ENCODE peak calls at places on chromosomes 2 and 18, in nine cellular contexts. P is brain microvascular endothelial cell, S is HCT116, E is fibroblast of mammary gland, B is NB4, Y is osteocyte, W is WERI-Rb-1, R is upper lobe of right lung, V is BE2C. L is an unnamed sample.

GRCh38 chr2:39356922-39357639 is 80.0 kb downstream of the MAP4K3 start:
- DNase-seq in P (no peak), S (no peak), E (no peak), B (no peak), Y (no peak), W (peak; percentile 54), R (no peak), V (no peak), L (no peak)

GRCh38 chr2:229917793-229918192 is 4.0 kb downstream of the TRIP12 start:
- DNase-seq in P (no peak), S (no peak), E (no peak), B (no peak), Y (no peak), W (no peak), R (no peak), V (no peak), L (no peak)

GRCh38 chr18:69674921-69675405 is 272.7 kb downstream of the CD226 start:
- DNase-seq in P (no peak), S (no peak), E (no peak), B (no peak), Y (no peak), W (no peak), R (no peak), V (no peak), L (no peak)

GRCh38 chr2:127857494-127857818 is 499 bp downstream of the POLR2D start:
- DNase-seq in P (no peak), S (no peak), E (peak; percentile 7), B (peak; percentile 56), Y (no peak), W (peak; percentile 20), R (no peak), V (no peak), L (no peak)

GRCh38 chr18:60277855-60278480 is 94.6 kb downstream of the MC4R start:
- DNase-seq in P (peak; percentile 65), S (no peak), E (no peak), B (no peak), Y (no peak), W (no peak), R (no peak), V (no peak), L (no peak)

GRCh38 chr2:197286805-197287595 is 23.6 kb downstream of the ANKRD44 start:
- DNase-seq in P (peak; percentile 91), S (no peak), E (peak; percentile 96), B (peak; percentile 67), Y (no peak), W (no peak), R (no peak), V (no peak), L (no peak)

GRCh38 chr2:15561574-15562344 is 625 bp upstream of the NBAS start:
- DNase-seq in P (peak; percentile 60), S (no peak), E (peak; percentile 43), B (no peak), Y (no peak), W (peak; percentile 41), R (no peak), V (peak; percentile 15), L (no peak)

GRCh38 chr2:50872543-50872942 is 159.4 kb downstream of the NRXN1 start:
- DNase-seq in P (no peak), S (peak; percentile 1), E (no peak), B (no peak), Y (no peak), W (peak; percentile 35), R (no peak), V (no peak), L (no peak)

GRCh38 chr2:60849165-60849564 is 32.2 kb upstream of the REL start:
- DNase-seq in P (no peak), S (no peak), E (peak; percentile 43), B (peak; percentile 32), Y (no peak), W (no peak), R (no peak), V (no peak), L (no peak)

GRCh38 chr2:67895171-67895941 is 167.4 kb downstream of the C1D start:
- DNase-seq in P (no peak), S (no peak), E (peak; percentile 23), B (no peak), Y (no peak), W (peak; percentile 34), R (no peak), V (no peak), L (no peak)

GRCh38 chr2:61585383-61585782 is 47.2 kb upstream of the XPO1 start:
- DNase-seq in P (no peak), S (no peak), E (no peak), B (no peak), Y (no peak), W (no peak), R (no peak), V (no peak), L (no peak)

GRCh38 chr2:65438137-65438899 is 5.9 kb upstream of the SPRED2 start:
- DNase-seq in P (no peak), S (no peak), E (no peak), B (no peak), Y (no peak), W (no peak), R (no peak), V (no peak), L (no peak)

GRCh38 chr2:133286326-133286922 is 281.8 kb downstream of the NCKAP5 start:
- DNase-seq in P (no peak), S (no peak), E (no peak), B (no peak), Y (no peak), W (no peak), R (no peak), V (no peak), L (no peak)

GRCh38 chr2:111122631-111123421 is 2.1 kb downstream of the BCL2L11 start:
- DNase-seq in P (peak; percentile 79), S (no peak), E (peak; percentile 81), B (peak; percentile 85), Y (peak; percentile 88), W (peak; percentile 33), R (peak; percentile 88), V (peak; percentile 63), L (peak; percentile 86)

GRCh38 chr2:170465241-170465640 is 249.9 kb upstream of the SP5 start:
- DNase-seq in P (peak; percentile 40), S (no peak), E (peak; percentile 48), B (no peak), Y (no peak), W (no peak), R (no peak), V (no peak), L (no peak)

GRCh38 chr2:170462433-170463205 is 252.5 kb upstream of the SP5 start:
- DNase-seq in P (no peak), S (no peak), E (no peak), B (peak; percentile 10), Y (no peak), W (peak; percentile 12), R (no peak), V (no peak), L (no peak)

GRCh38 chr2:170463206-170463537 is 252.0 kb upstream of the SP5 start:
- DNase-seq in P (no peak), S (no peak), E (no peak), B (no peak), Y (no peak), W (no peak), R (no peak), V (no peak), L (no peak)

GRCh38 chr2:170464268-170464667 is 250.9 kb upstream of the SP5 start:
- DNase-seq in P (no peak), S (no peak), E (no peak), B (no peak), Y (no peak), W (no peak), R (no peak), V (no peak), L (no peak)

GRCh38 chr2:170461875-170462274 is 253.3 kb upstream of the SP5 start:
- DNase-seq in P (no peak), S (no peak), E (no peak), B (no peak), Y (no peak), W (no peak), R (no peak), V (no peak), L (no peak)
- TF ChIP-seq CTCF in P (peak; percentile 11), S (peak; percentile 9), E (peak; percentile 2), B (no peak), Y (peak; percentile 32), W (peak; percentile 45), R (no peak), V (no peak), L (peak; percentile 25)

DNA sequence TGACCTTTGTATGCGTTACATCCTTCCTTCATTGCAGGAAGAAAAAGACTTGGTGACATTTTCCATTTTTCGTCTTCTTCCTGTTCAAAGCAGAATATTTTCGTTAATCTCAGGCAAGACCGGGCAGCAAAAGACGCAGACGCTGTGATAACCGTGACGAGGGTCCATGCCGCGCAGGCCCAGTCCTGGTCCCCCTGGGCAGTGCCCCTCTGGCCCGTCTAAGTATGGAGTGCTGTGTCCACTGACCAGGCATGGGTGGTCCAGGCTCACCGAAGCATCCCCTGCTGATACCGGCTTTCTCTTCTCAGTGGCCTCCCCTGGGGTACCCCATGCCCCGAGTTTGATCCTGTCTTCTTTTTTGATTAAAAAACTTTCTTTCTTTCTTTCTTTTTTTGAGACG is 135.2 kb upstream of the ASB18 start:
- DNase-seq in P (no peak), S (no peak), E (no peak), B (no peak), Y (peak; percentile 65), W (no peak), R (no peak), V (no peak), L (no peak)
- TF ChIP-seq CTCF in P (no peak), S (no peak), E (no peak), B (no peak), Y (no peak), W (no peak), R (no peak), V (no peak), L (no peak)

GRCh38 chr2:42359304-42359749 is 1.7 kb downstream of the COX7A2L start:
- DNase-seq in P (no peak), S (no peak), E (no peak), B (peak; percentile 23), Y (no peak), W (no peak), R (no peak), V (no peak), L (no peak)

GRCh38 chr2:42359894-42360483 is 1.0 kb downstream of the COX7A2L start:
- DNase-seq in P (no peak), S (no peak), E (peak; percentile 66), B (peak; percentile 85), Y (no peak), W (no peak), R (no peak), V (no peak), L (no peak)

GRCh38 chr2:42360493-42360889 is 526 bp downstream of the COX7A2L start:
- DNase-seq in P (no peak), S (no peak), E (no peak), B (peak; percentile 39), Y (no peak), W (no peak), R (no peak), V (no peak), L (no peak)

GRCh38 chr2:42361728-42362298 is 796 bp upstream of the COX7A2L start:
- DNase-seq in P (no peak), S (no peak), E (no peak), B (no peak), Y (no peak), W (no peak), R (no peak), V (no peak), L (no peak)

GRCh38 chr2:42360890-42361727 is at the start of gene COX7A2L:
- DNase-seq in P (peak; percentile 95), S (peak; percentile 92), E (peak; percentile 97), B (peak; percentile 97), Y (peak; percentile 99), W (peak; percentile 99), R (peak; percentile 98), V (peak; percentile 98), L (peak; percentile 98)
- TF ChIP-seq CTCF in P (peak; percentile 56), S (no peak), E (peak; percentile 34), B (peak; percentile 5), Y (peak; percentile 59), W (peak; percentile 53), R (no peak), V (peak; percentile 35), L (peak; percentile 45)

GRCh38 chr2:25856377-25856776 is 21.9 kb downstream of the ASXL2 start:
- DNase-seq in P (no peak), S (no peak), E (no peak), B (peak; percentile 35), Y (no peak), W (peak; percentile 16), R (no peak), V (no peak), L (no peak)
- TF ChIP-seq CTCF in P (peak; percentile 8), S (no peak), E (no peak), B (no peak), Y (no peak), W (no peak), R (no peak), V (no peak), L (no peak)

L was measured in type B pancreatic cell.